ENCODE peak calls at places on chromosomes 13 and 19, in nine cellular contexts. F is BE2C; V is activated CD4-positive, CD25-positive, alpha-beta regulatory T cell treated with anti-CD3 and anti-CD28 coated beads, Interleukin-2, amount 50 U/mL, for 72 hours; D is KG1; H is activated naive CD4-positive, alpha-beta T cell treated with anti-CD3 and anti-CD28 coated beads, Interleukin-2, amount 10 ng/mL, durations not matched to agents 7 days and 5 days; C is heart right ventricle; I is NCI-H1105; W is kidney; L is nephron progenitor cell. J is an unnamed sample.

GRCh38 chr13:58960909-58961308 is 1202.8 kb downstream of the DIAPH3 start:
- DNase-seq in F (no peak), V (no peak), D (no peak), H (no peak), C (no peak), I (peak; percentile 10), W (no peak), L (no peak), J (no peak)

GRCh38 chr19:18634612-18635290 is 2.1 kb upstream of the KLHL26 start:
- DNase-seq in F (no peak), V (no peak), D (no peak), H (no peak), C (no peak), I (no peak), W (no peak), L (no peak), J (no peak)

GRCh38 chr13:48727252-48728011 is 73.7 kb downstream of the CYSLTR2 start:
- DNase-seq in F (no peak), V (no peak), D (no peak), H (no peak), C (peak; percentile 70), I (no peak), W (no peak), L (no peak), J (peak; percentile 21)

GRCh38 chr19:28542394-28543243 is 670.3 kb downstream of the UQCRFS1 start:
- DNase-seq in F (no peak), V (no peak), D (no peak), H (no peak), C (no peak), I (no peak), W (no peak), L (no peak), J (no peak)

GRCh38 chr19:13865578-13866462 is 11.1 kb upstream of the NANOS3 start:
- DNase-seq in F (no peak), V (no peak), D (no peak), H (peak; percentile 38), C (no peak), I (peak; percentile 42), W (no peak), L (peak; percentile 59), J (no peak)

GRCh38 chr19:4338441-4339350 is at the start of gene STAP2:
- DNase-seq in F (no peak), V (no peak), D (no peak), H (peak; percentile 60), C (no peak), I (no peak), W (peak; percentile 87), L (no peak), J (no peak)

GRCh38 chr19:45087531-45087930 is 5.4 kb upstream of the PPP1R37 start:
- DNase-seq in F (no peak), V (no peak), D (peak; percentile 16), H (peak; percentile 73), C (no peak), I (no peak), W (no peak), L (no peak), J (no peak)

GRCh38 chr19:51441410-51442390 is 16.6 kb downstream of the SIGLEC8 start:
- DNase-seq in F (no peak), V (peak; percentile 83), D (peak; percentile 53), H (peak; percentile 91), C (no peak), I (no peak), W (peak; percentile 52), L (no peak), J (no peak)

GRCh38 chr13:30257433-30258099 is 49.8 kb downstream of the KATNAL1 start:
- DNase-seq in F (no peak), V (no peak), D (no peak), H (no peak), C (peak; percentile 3), I (no peak), W (no peak), L (peak; percentile 42), J (no peak)

GRCh38 chr13:100129605-100130004 is 40.7 kb downstream of the PCCA start:
- DNase-seq in F (no peak), V (no peak), D (no peak), H (no peak), C (no peak), I (no peak), W (no peak), L (no peak), J (peak; percentile 8)

GRCh38 chr19:4508698-4509097 is 9.6 kb downstream of the PLIN4 start:
- DNase-seq in F (peak; percentile 55), V (no peak), D (no peak), H (no peak), C (no peak), I (no peak), W (no peak), L (no peak), J (no peak)

GRCh38 chr13:43364210-43365041 is 341.0 kb downstream of the DNAJC15 start:
- DNase-seq in F (peak; percentile 62), V (no peak), D (no peak), H (no peak), C (peak; percentile 31), I (no peak), W (no peak), L (no peak), J (no peak)

GRCh38 chr19:57850553-57851017 is 926 bp downstream of the ZNF587 start:
- DNase-seq in F (peak; percentile 23), V (no peak), D (no peak), H (peak; percentile 34), C (peak; percentile 11), I (peak; percentile 26), W (no peak), L (peak; percentile 2), J (no peak)

GRCh38 chr13:36029171-36029570 is 102.0 kb downstream of the DCLK1 start:
- DNase-seq in F (no peak), V (no peak), D (no peak), H (no peak), C (no peak), I (no peak), W (no peak), L (no peak), J (no peak)

GRCh38 chr13:99617474-99618255 is 116.4 kb downstream of the TM9SF2 start:
- DNase-seq in F (peak; percentile 33), V (no peak), D (no peak), H (peak; percentile 58), C (peak; percentile 38), I (no peak), W (no peak), L (peak; percentile 62), J (no peak)

GRCh38 chr13:37144661-37145060 is 39.2 kb upstream of the CSNK1A1L start:
- DNase-seq in F (no peak), V (no peak), D (no peak), H (no peak), C (no peak), I (no peak), W (no peak), L (no peak), J (no peak)

GRCh38 chr19:16447015-16447384 is 24.8 kb downstream of the EPS15L1 start:
- DNase-seq in F (no peak), V (no peak), D (no peak), H (peak; percentile 37), C (peak; percentile 82), I (no peak), W (peak; percentile 88), L (no peak), J (peak; percentile 79)

GRCh38 chr19:16205205-16206045 is 7.7 kb downstream of the AP1M1 start:
- DNase-seq in F (no peak), V (no peak), D (no peak), H (no peak), C (no peak), I (no peak), W (no peak), L (no peak), J (no peak)

GRCh38 chr19:372306-372890 is 27.8 kb upstream of the MIER2 start:
- DNase-seq in F (no peak), V (no peak), D (no peak), H (no peak), C (peak; percentile 70), I (no peak), W (no peak), L (no peak), J (no peak)

GRCh38 chr13:99548448-99548847 is 47.2 kb downstream of the TM9SF2 start:
- DNase-seq in F (no peak), V (no peak), D (no peak), H (no peak), C (no peak), I (no peak), W (no peak), L (no peak), J (peak; percentile 84)

J was measured in HL-60.